ENCODE peak calls at places on chromosomes 3 and 15, in four cellular contexts. One of them, this sample, is unnamed.

GRCh38 chr3:32303051-32303786 is 64.7 kb downstream of the CMTM8 start:
- DNase-seq in A549: no peak
- DNase-seq in adrenal gland: no peak
- DNase-seq in stomach: no peak
- DNase-seq in this sample: no peak

GRCh38 chr3:111998661-111999641 is at the start of gene TAGLN3:
- DNase-seq in stomach: peak
- DNase-seq in A549: no peak
- DNase-seq in adrenal gland: no peak
- DNase-seq in this sample: no peak

GRCh38 chr3:181709537-181710279 is 2.0 kb upstream of the SOX2 start:
- DNase-seq in adrenal gland: peak
- DNase-seq in stomach: peak
- DNase-seq in A549: peak
- DNase-seq in this sample: peak

GRCh38 chr3:61264281-61264680 is 13.0 kb upstream of the FHIT start:
- DNase-seq in A549: no peak
- DNase-seq in stomach: no peak
- DNase-seq in adrenal gland: no peak
- DNase-seq in this sample: no peak

GRCh38 chr3:119679874-119680273 is 2.7 kb upstream of the COX17 start:
- DNase-seq in adrenal gland: no peak
- DNase-seq in A549: no peak
- DNase-seq in stomach: no peak
- DNase-seq in this sample: peak

GRCh38 chr3:63051920-63052319 is 176.7 kb upstream of the CADPS start:
- DNase-seq in adrenal gland: no peak
- DNase-seq in A549: no peak
- DNase-seq in stomach: no peak
- DNase-seq in this sample: no peak

GRCh38 chr3:8097690-8098089 is 403.9 kb upstream of the LMCD1 start:
- DNase-seq in adrenal gland: no peak
- DNase-seq in stomach: no peak
- DNase-seq in A549: no peak
- DNase-seq in this sample: no peak

GRCh38 chr3:30496496-30496966 is 109.9 kb upstream of the TGFBR2 start:
- DNase-seq in A549: no peak
- DNase-seq in stomach: no peak
- DNase-seq in adrenal gland: no peak
- DNase-seq in this sample: no peak

GRCh38 chr3:53194218-53195065 is 33.4 kb downstream of the PRKCD start:
- DNase-seq in stomach: no peak
- DNase-seq in A549: no peak
- DNase-seq in adrenal gland: no peak
- DNase-seq in this sample: no peak

GRCh38 chr15:63072023-63072650 is 29.6 kb downstream of the TPM1 start:
- DNase-seq in adrenal gland: no peak
- DNase-seq in A549: no peak
- DNase-seq in stomach: no peak
- DNase-seq in this sample: no peak

GRCh38 chr15:63070681-63071129 is 28.2 kb downstream of the TPM1 start:
- DNase-seq in adrenal gland: no peak
- DNase-seq in stomach: no peak
- DNase-seq in A549: peak
- DNase-seq in this sample: no peak

GRCh38 chr15:63073497-63074172 is 31.1 kb downstream of the TPM1 start:
- DNase-seq in A549: peak
- DNase-seq in adrenal gland: no peak
- DNase-seq in stomach: no peak
- DNase-seq in this sample: peak

GRCh38 chr15:63071288-63071909 is 28.9 kb downstream of the TPM1 start:
- DNase-seq in stomach: no peak
- DNase-seq in adrenal gland: no peak
- DNase-seq in A549: no peak
- DNase-seq in this sample: no peak

DNA sequence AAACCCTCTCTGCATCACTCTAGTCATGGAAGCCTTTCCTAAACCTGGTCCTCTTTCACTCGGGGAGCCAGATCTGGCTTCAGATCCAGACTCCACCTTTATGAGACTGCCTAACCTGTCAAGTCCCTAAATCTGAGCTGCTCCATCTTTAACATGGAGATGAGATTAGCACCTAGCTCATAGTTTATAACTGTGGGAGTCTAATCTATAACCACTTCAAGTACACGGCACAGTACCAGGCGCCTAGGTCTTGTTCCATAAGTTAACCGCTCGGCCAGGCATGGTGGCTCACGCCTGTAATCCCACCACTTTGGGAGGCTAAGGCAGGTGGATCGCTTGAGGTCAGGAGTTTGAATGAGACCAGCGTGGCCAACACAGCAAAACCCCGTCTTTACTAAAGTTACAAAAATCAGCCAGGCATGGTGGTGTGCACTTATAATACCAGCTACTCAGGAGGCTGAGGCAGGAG is 30.3 kb downstream of the TPM1 start:
- DNase-seq in adrenal gland: no peak
- DNase-seq in stomach: no peak
- DNase-seq in A549: peak
- DNase-seq in this sample: no peak
- TF ChIP-seq POLR2A in adrenal gland: no peak
- TF ChIP-seq POLR2A in stomach: no peak
- TF ChIP-seq POLR2A in A549: no peak
- TF ChIP-seq POLR2A in this sample: no peak

GRCh38 chr3:128501431-128501830 is 8.4 kb upstream of the GATA2 start:
- DNase-seq in stomach: no peak
- DNase-seq in adrenal gland: no peak
- DNase-seq in A549: no peak
- DNase-seq in this sample: no peak
- TF ChIP-seq POLR2A in stomach: no peak
- TF ChIP-seq POLR2A in adrenal gland: no peak
- TF ChIP-seq POLR2A in A549: no peak
- TF ChIP-seq POLR2A in this sample: no peak

GRCh38 chr3:128993461-128994172 is at the start of gene CFAP92:
- DNase-seq in stomach: peak
- DNase-seq in A549: peak
- DNase-seq in adrenal gland: peak
- DNase-seq in this sample: peak
- TF ChIP-seq POLR2A in stomach: no peak
- TF ChIP-seq POLR2A in A549: no peak
- TF ChIP-seq POLR2A in adrenal gland: no peak
- TF ChIP-seq POLR2A in this sample: no peak

GRCh38 chr3:131026321-131027151 is at the start of the genes ASTE1 and NEK11:
- DNase-seq in stomach: peak
- DNase-seq in adrenal gland: peak
- DNase-seq in A549: peak
- DNase-seq in this sample: peak
- TF ChIP-seq POLR2A in stomach: no peak
- TF ChIP-seq POLR2A in adrenal gland: peak
- TF ChIP-seq POLR2A in A549: peak
- TF ChIP-seq POLR2A in this sample: peak

GRCh38 chr3:42148982-42149432 is 57.9 kb downstream of the TRAK1 start:
- DNase-seq in A549: peak
- DNase-seq in stomach: peak
- DNase-seq in adrenal gland: peak
- DNase-seq in this sample: no peak
- TF ChIP-seq POLR2A in A549: no peak
- TF ChIP-seq POLR2A in stomach: no peak
- TF ChIP-seq POLR2A in adrenal gland: no peak
- TF ChIP-seq POLR2A in this sample: no peak

GRCh38 chr3:186520436-186520835 is 23.7 kb downstream of the CRYGS start:
- DNase-seq in adrenal gland: no peak
- DNase-seq in A549: no peak
- DNase-seq in stomach: no peak
- DNase-seq in this sample: no peak
- TF ChIP-seq POLR2A in adrenal gland: no peak
- TF ChIP-seq POLR2A in A549: no peak
- TF ChIP-seq POLR2A in stomach: no peak
- TF ChIP-seq POLR2A in this sample: no peak

GRCh38 chr3:4977001-4977888 is 2.0 kb upstream of the BHLHE40 start:
- DNase-seq in adrenal gland: peak
- DNase-seq in A549: peak
- DNase-seq in stomach: peak
- DNase-seq in this sample: peak
- TF ChIP-seq POLR2A in adrenal gland: peak
- TF ChIP-seq POLR2A in A549: peak
- TF ChIP-seq POLR2A in stomach: no peak
- TF ChIP-seq POLR2A in this sample: peak

GRCh38 chr15:57373882-57374276 is 2.4 kb upstream of the CGNL1 start:
- DNase-seq in stomach: no peak
- DNase-seq in A549: no peak
- DNase-seq in adrenal gland: no peak
- DNase-seq in this sample: no peak

GRCh38 chr15:57373251-57373881 is 2.9 kb upstream of the CGNL1 start:
- DNase-seq in adrenal gland: no peak
- DNase-seq in A549: no peak
- DNase-seq in stomach: no peak
- DNase-seq in this sample: no peak

GRCh38 chr15:57377478-57377847 is 1.2 kb downstream of the CGNL1 start:
- DNase-seq in adrenal gland: no peak
- DNase-seq in A549: peak
- DNase-seq in stomach: no peak
- DNase-seq in this sample: no peak

GRCh38 chr15:57376695-57377477 is 581 bp downstream of the CGNL1 start:
- DNase-seq in stomach: no peak
- DNase-seq in adrenal gland: peak
- DNase-seq in A549: peak
- DNase-seq in this sample: no peak

GRCh38 chr15:57375827-57376694 is at the start of gene CGNL1:
- DNase-seq in stomach: peak
- DNase-seq in adrenal gland: peak
- DNase-seq in A549: no peak
- DNase-seq in this sample: no peak
- TF ChIP-seq POLR2A in stomach: no peak
- TF ChIP-seq POLR2A in adrenal gland: peak
- TF ChIP-seq POLR2A in A549: peak
- TF ChIP-seq POLR2A in this sample: no peak

GRCh38 chr3:42502429-42503250 is at the start of gene VIPR1:
- DNase-seq in adrenal gland: peak
- DNase-seq in A549: peak
- DNase-seq in stomach: peak
- DNase-seq in this sample: peak
- TF ChIP-seq POLR2A in adrenal gland: no peak
- TF ChIP-seq POLR2A in A549: no peak
- TF ChIP-seq POLR2A in stomach: no peak
- TF ChIP-seq POLR2A in this sample: no peak